ENCODE peak calls at places on chromosomes 2 and 18, in six cellular contexts. One of them, this sample, is unnamed.

GRCh38 chr2:229714080-229714735 is at the start of gene DNER:
- DNase-seq in MM.1S: peak; percentile 67
- DNase-seq in suprapubic skin: no peak
- DNase-seq in GM20000: peak; percentile 86
- DNase-seq in CD4-positive, alpha-beta T cell: peak; percentile 37
- DNase-seq in fibroblast of mammary gland: no peak
- DNase-seq in this sample: peak; percentile 73

GRCh38 chr18:5707586-5707985 is 163.8 kb upstream of the EPB41L3 start:
- DNase-seq in fibroblast of mammary gland: no peak
- DNase-seq in CD4-positive, alpha-beta T cell: no peak
- DNase-seq in MM.1S: no peak
- DNase-seq in GM20000: no peak
- DNase-seq in suprapubic skin: no peak
- DNase-seq in this sample: no peak

GRCh38 chr2:67895171-67895941 is 167.4 kb downstream of the C1D start:
- DNase-seq in fibroblast of mammary gland: peak; percentile 23
- DNase-seq in GM20000: no peak
- DNase-seq in CD4-positive, alpha-beta T cell: no peak
- DNase-seq in MM.1S: no peak
- DNase-seq in suprapubic skin: no peak
- DNase-seq in this sample: no peak

GRCh38 chr2:75113217-75113616 is 86.1 kb downstream of the TACR1 start:
- DNase-seq in CD4-positive, alpha-beta T cell: no peak
- DNase-seq in MM.1S: no peak
- DNase-seq in suprapubic skin: no peak
- DNase-seq in GM20000: no peak
- DNase-seq in fibroblast of mammary gland: no peak
- DNase-seq in this sample: no peak

GRCh38 chr2:134137182-134137595 is 116.7 kb upstream of the MGAT5 start:
- DNase-seq in CD4-positive, alpha-beta T cell: no peak
- DNase-seq in suprapubic skin: no peak
- DNase-seq in GM20000: no peak
- DNase-seq in fibroblast of mammary gland: peak; percentile 65
- DNase-seq in MM.1S: peak; percentile 42
- DNase-seq in this sample: no peak

GRCh38 chr2:197208841-197209240 is 101.7 kb downstream of the ANKRD44 start:
- DNase-seq in MM.1S: no peak
- DNase-seq in fibroblast of mammary gland: no peak
- DNase-seq in CD4-positive, alpha-beta T cell: no peak
- DNase-seq in GM20000: no peak
- DNase-seq in suprapubic skin: no peak
- DNase-seq in this sample: no peak

GRCh38 chr18:23314672-23315071 is 138.4 kb upstream of the RIOK3 start:
- DNase-seq in MM.1S: no peak
- DNase-seq in fibroblast of mammary gland: no peak
- DNase-seq in suprapubic skin: no peak
- DNase-seq in GM20000: no peak
- DNase-seq in CD4-positive, alpha-beta T cell: no peak
- DNase-seq in this sample: no peak

GRCh38 chr2:197204855-197205254 is 105.7 kb downstream of the ANKRD44 start:
- DNase-seq in GM20000: no peak
- DNase-seq in MM.1S: no peak
- DNase-seq in suprapubic skin: no peak
- DNase-seq in fibroblast of mammary gland: no peak
- DNase-seq in CD4-positive, alpha-beta T cell: no peak
- DNase-seq in this sample: no peak

GRCh38 chr2:54350422-54350821 is 94.4 kb upstream of the TSPYL6 start:
- DNase-seq in suprapubic skin: no peak
- DNase-seq in CD4-positive, alpha-beta T cell: no peak
- DNase-seq in MM.1S: no peak
- DNase-seq in fibroblast of mammary gland: no peak
- DNase-seq in GM20000: no peak
- DNase-seq in this sample: no peak

GRCh38 chr2:109124982-109125594 is 3.9 kb upstream of the SH3RF3 start:
- DNase-seq in suprapubic skin: peak; percentile 76
- DNase-seq in MM.1S: no peak
- DNase-seq in CD4-positive, alpha-beta T cell: no peak
- DNase-seq in fibroblast of mammary gland: no peak
- DNase-seq in GM20000: no peak
- DNase-seq in this sample: no peak

GRCh38 chr2:239801404-239802100 is 223.6 kb downstream of the NDUFA10 start:
- DNase-seq in GM20000: no peak
- DNase-seq in suprapubic skin: peak; percentile 65
- DNase-seq in fibroblast of mammary gland: no peak
- DNase-seq in MM.1S: no peak
- DNase-seq in CD4-positive, alpha-beta T cell: no peak
- DNase-seq in this sample: no peak

GRCh38 chr2:88481937-88482336 is 29.4 kb upstream of the FOXI3 start:
- DNase-seq in CD4-positive, alpha-beta T cell: no peak
- DNase-seq in fibroblast of mammary gland: peak; percentile 15
- DNase-seq in GM20000: no peak
- DNase-seq in suprapubic skin: no peak
- DNase-seq in MM.1S: no peak
- DNase-seq in this sample: no peak

GRCh38 chr2:226772389-226773179 is 27.0 kb downstream of the IRS1 start:
- DNase-seq in MM.1S: peak; percentile 99
- DNase-seq in CD4-positive, alpha-beta T cell: no peak
- DNase-seq in GM20000: peak; percentile 67
- DNase-seq in fibroblast of mammary gland: no peak
- DNase-seq in suprapubic skin: no peak
- DNase-seq in this sample: peak; percentile 49

GRCh38 chr2:50098242-50098641 is 933.7 kb downstream of the NRXN1 start:
- DNase-seq in GM20000: no peak
- DNase-seq in MM.1S: no peak
- DNase-seq in suprapubic skin: no peak
- DNase-seq in CD4-positive, alpha-beta T cell: no peak
- DNase-seq in fibroblast of mammary gland: no peak
- DNase-seq in this sample: no peak

GRCh38 chr2:41966431-41966893 is 81.4 kb upstream of the PKDCC start:
- DNase-seq in fibroblast of mammary gland: peak; percentile 97
- DNase-seq in CD4-positive, alpha-beta T cell: no peak
- DNase-seq in suprapubic skin: peak; percentile 95
- DNase-seq in MM.1S: no peak
- DNase-seq in GM20000: no peak
- DNase-seq in this sample: no peak

GRCh38 chr2:235607541-235608199 is 113.8 kb downstream of the AGAP1 start:
- DNase-seq in suprapubic skin: no peak
- DNase-seq in GM20000: no peak
- DNase-seq in CD4-positive, alpha-beta T cell: no peak
- DNase-seq in fibroblast of mammary gland: peak; percentile 36
- DNase-seq in MM.1S: no peak
- DNase-seq in this sample: no peak

GRCh38 chr2:96116424-96116878 is at the start of gene ADRA2B:
- DNase-seq in MM.1S: peak; percentile 84
- DNase-seq in fibroblast of mammary gland: no peak
- DNase-seq in GM20000: peak; percentile 94
- DNase-seq in CD4-positive, alpha-beta T cell: peak; percentile 76
- DNase-seq in suprapubic skin: no peak
- DNase-seq in this sample: peak; percentile 86

GRCh38 chr2:54879598-54880355 is 156.3 kb downstream of the EML6 start:
- DNase-seq in suprapubic skin: no peak
- DNase-seq in MM.1S: no peak
- DNase-seq in CD4-positive, alpha-beta T cell: no peak
- DNase-seq in fibroblast of mammary gland: no peak
- DNase-seq in GM20000: no peak
- DNase-seq in this sample: no peak

GRCh38 chr18:25621144-25621543 is 269.2 kb upstream of the ZNF521 start:
- DNase-seq in MM.1S: no peak
- DNase-seq in CD4-positive, alpha-beta T cell: no peak
- DNase-seq in fibroblast of mammary gland: peak; percentile 11
- DNase-seq in GM20000: no peak
- DNase-seq in suprapubic skin: no peak
- DNase-seq in this sample: no peak

GRCh38 chr2:14930441-14930840 is 297.9 kb downstream of the LRATD1 start:
- DNase-seq in fibroblast of mammary gland: no peak
- DNase-seq in GM20000: no peak
- DNase-seq in CD4-positive, alpha-beta T cell: no peak
- DNase-seq in suprapubic skin: no peak
- DNase-seq in MM.1S: no peak
- DNase-seq in this sample: no peak

GRCh38 chr2:11681722-11682589 is 12.0 kb upstream of the NTSR2 start:
- DNase-seq in fibroblast of mammary gland: no peak
- DNase-seq in suprapubic skin: no peak
- DNase-seq in GM20000: peak; percentile 78
- DNase-seq in CD4-positive, alpha-beta T cell: peak; percentile 44
- DNase-seq in MM.1S: peak; percentile 58
- DNase-seq in this sample: peak; percentile 81

GRCh38 chr2:7419814-7420213 is 502.6 kb downstream of the RNF144A start:
- DNase-seq in MM.1S: no peak
- DNase-seq in fibroblast of mammary gland: no peak
- DNase-seq in GM20000: no peak
- DNase-seq in suprapubic skin: no peak
- DNase-seq in CD4-positive, alpha-beta T cell: no peak
- DNase-seq in this sample: no peak

GRCh38 chr2:191292869-191293268 is 47.7 kb downstream of the MYO1B start:
- DNase-seq in suprapubic skin: no peak
- DNase-seq in fibroblast of mammary gland: no peak
- DNase-seq in CD4-positive, alpha-beta T cell: no peak
- DNase-seq in GM20000: no peak
- DNase-seq in MM.1S: no peak
- DNase-seq in this sample: no peak

GRCh38 chr2:12605936-12606335 is 110.8 kb upstream of the TRIB2 start:
- DNase-seq in CD4-positive, alpha-beta T cell: no peak
- DNase-seq in MM.1S: no peak
- DNase-seq in fibroblast of mammary gland: no peak
- DNase-seq in suprapubic skin: no peak
- DNase-seq in GM20000: no peak
- DNase-seq in this sample: no peak

GRCh38 chr2:79210274-79210917 is 50.8 kb upstream of the REG3A start:
- DNase-seq in GM20000: no peak
- DNase-seq in fibroblast of mammary gland: no peak
- DNase-seq in suprapubic skin: no peak
- DNase-seq in CD4-positive, alpha-beta T cell: no peak
- DNase-seq in MM.1S: no peak
- DNase-seq in this sample: no peak

GRCh38 chr2:134410831-134411231 is 157.0 kb downstream of the MGAT5 start:
- DNase-seq in fibroblast of mammary gland: peak; percentile 50
- DNase-seq in GM20000: no peak
- DNase-seq in suprapubic skin: no peak
- DNase-seq in MM.1S: peak; percentile 27
- DNase-seq in CD4-positive, alpha-beta T cell: no peak
- DNase-seq in this sample: no peak

DNA sequence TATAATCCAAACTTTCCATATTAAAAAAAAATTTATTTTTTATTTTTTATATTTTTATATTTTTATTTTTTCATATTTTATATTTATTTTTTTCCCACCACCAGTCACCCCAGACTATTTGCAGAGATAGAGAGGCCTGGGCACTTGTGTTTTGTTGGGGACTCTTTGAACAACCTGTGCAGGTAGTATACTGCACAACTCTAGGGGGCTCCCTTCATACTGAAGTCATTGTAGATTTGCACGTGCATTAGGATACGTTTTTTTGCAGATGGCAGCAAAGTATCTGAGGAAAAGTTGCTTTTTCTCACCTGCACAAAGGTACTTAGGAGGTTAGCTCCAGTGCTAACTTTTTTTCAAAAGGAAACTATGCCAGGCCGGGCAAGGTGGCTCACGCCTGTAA is 73.9 kb upstream of the TANC1 start:
- DNase-seq in MM.1S: no peak
- DNase-seq in fibroblast of mammary gland: no peak
- DNase-seq in CD4-positive, alpha-beta T cell: no peak
- DNase-seq in suprapubic skin: no peak
- DNase-seq in GM20000: no peak
- DNase-seq in this sample: no peak
- TF ChIP-seq CTCF in MM.1S: no peak
- TF ChIP-seq CTCF in fibroblast of mammary gland: no peak
- TF ChIP-seq CTCF in CD4-positive, alpha-beta T cell: no peak
- TF ChIP-seq CTCF in suprapubic skin: no peak
- TF ChIP-seq CTCF in GM20000: no peak
- TF ChIP-seq CTCF in this sample: no peak

GRCh38 chr2:26521054-26521912 is 43.4 kb upstream of the OTOF start:
- DNase-seq in MM.1S: peak; percentile 9
- DNase-seq in GM20000: peak; percentile 50
- DNase-seq in suprapubic skin: no peak
- DNase-seq in fibroblast of mammary gland: peak; percentile 11
- DNase-seq in CD4-positive, alpha-beta T cell: no peak
- DNase-seq in this sample: peak; percentile 48
- TF ChIP-seq CTCF in MM.1S: peak; percentile 38
- TF ChIP-seq CTCF in GM20000: no peak
- TF ChIP-seq CTCF in suprapubic skin: no peak
- TF ChIP-seq CTCF in fibroblast of mammary gland: peak; percentile 20
- TF ChIP-seq CTCF in CD4-positive, alpha-beta T cell: no peak
- TF ChIP-seq CTCF in this sample: peak; percentile 24

GRCh38 chr2:166899676-166900075 is 11.4 kb downstream of the XIRP2 start:
- DNase-seq in MM.1S: no peak
- DNase-seq in GM20000: no peak
- DNase-seq in CD4-positive, alpha-beta T cell: no peak
- DNase-seq in suprapubic skin: no peak
- DNase-seq in fibroblast of mammary gland: no peak
- DNase-seq in this sample: no peak
- TF ChIP-seq CTCF in MM.1S: no peak
- TF ChIP-seq CTCF in GM20000: no peak
- TF ChIP-seq CTCF in CD4-positive, alpha-beta T cell: no peak
- TF ChIP-seq CTCF in suprapubic skin: no peak
- TF ChIP-seq CTCF in fibroblast of mammary gland: no peak
- TF ChIP-seq CTCF in this sample: no peak

GRCh38 chr2:70992945-70993688 is 1.6 kb downstream of the TEX261 start:
- DNase-seq in MM.1S: no peak
- DNase-seq in fibroblast of mammary gland: no peak
- DNase-seq in CD4-positive, alpha-beta T cell: no peak
- DNase-seq in GM20000: no peak
- DNase-seq in suprapubic skin: no peak
- DNase-seq in this sample: no peak

GRCh38 chr2:70994445-70995226 is at the start of gene TEX261:
- DNase-seq in suprapubic skin: peak; percentile 94
- DNase-seq in MM.1S: peak; percentile 92
- DNase-seq in GM20000: peak; percentile 95
- DNase-seq in CD4-positive, alpha-beta T cell: peak; percentile 93
- DNase-seq in fibroblast of mammary gland: peak; percentile 74
- DNase-seq in this sample: peak; percentile 93

GRCh38 chr2:70994055-70994444 is 623 bp downstream of the TEX261 start:
- DNase-seq in CD4-positive, alpha-beta T cell: no peak
- DNase-seq in MM.1S: no peak
- DNase-seq in suprapubic skin: no peak
- DNase-seq in fibroblast of mammary gland: no peak
- DNase-seq in GM20000: no peak
- DNase-seq in this sample: peak; percentile 50

GRCh38 chr2:70993689-70993986 is 1.0 kb downstream of the TEX261 start:
- DNase-seq in GM20000: peak; percentile 4
- DNase-seq in fibroblast of mammary gland: no peak
- DNase-seq in CD4-positive, alpha-beta T cell: no peak
- DNase-seq in suprapubic skin: no peak
- DNase-seq in MM.1S: no peak
- DNase-seq in this sample: peak; percentile 5

DNA sequence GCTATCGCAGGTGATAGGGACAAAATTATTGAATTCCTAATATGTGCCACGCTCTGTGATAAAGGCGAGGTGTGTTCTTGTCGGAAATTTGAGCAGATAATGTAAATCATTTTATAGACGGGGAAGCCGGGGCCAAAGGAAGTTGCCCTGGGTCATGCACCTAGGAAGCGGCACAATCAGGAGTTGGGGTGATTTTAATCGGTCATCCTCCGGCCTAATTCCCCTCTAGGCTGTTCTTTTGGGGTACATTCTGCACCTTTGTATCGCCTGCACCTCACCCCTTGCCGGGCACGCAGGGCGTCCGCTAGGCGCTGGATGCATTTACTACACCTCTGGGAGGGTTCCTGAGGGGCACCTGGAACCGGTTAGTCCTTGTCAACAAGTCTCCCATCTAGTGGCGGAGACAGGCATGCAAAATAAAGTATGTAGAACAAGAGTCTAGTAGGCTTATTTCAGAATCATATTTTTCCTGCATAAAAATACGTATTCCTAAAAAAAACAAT is 605 bp upstream of the TEX261 start:
- DNase-seq in MM.1S: peak; percentile 82
- DNase-seq in fibroblast of mammary gland: peak; percentile 48
- DNase-seq in suprapubic skin: no peak
- DNase-seq in CD4-positive, alpha-beta T cell: peak; percentile 46
- DNase-seq in GM20000: peak; percentile 74
- DNase-seq in this sample: peak; percentile 59
- TF ChIP-seq CTCF in MM.1S: peak; percentile 64
- TF ChIP-seq CTCF in fibroblast of mammary gland: peak; percentile 36
- TF ChIP-seq CTCF in suprapubic skin: no peak
- TF ChIP-seq CTCF in CD4-positive, alpha-beta T cell: peak; percentile 58
- TF ChIP-seq CTCF in GM20000: no peak
- TF ChIP-seq CTCF in this sample: peak; percentile 46